ENCODE peak calls at places on chromosomes 7 and 10, in ten cellular contexts. Q is esophagus mucosa; B is stimulated activated naive CD8-positive, alpha-beta T cell treated with anti-CD3 and anti-CD28 coated beads, Interleukin-15, amount 100 ng/mL, for 72 hours; M is activated naive CD8-positive, alpha-beta T cell treated with anti-CD3 and anti-CD28 coated beads, Interleukin-2, amount 50 U/mL, for 24 hours; L is stimulated activated naive B cell treated with anti-CD40 and anti-IgM and Interleukin-4, amounts not matched to agents 10 μg/mL and 1 μg/mL and 100 μg/mL, for 72 hours; N is naive thymus-derived CD4-positive, alpha-beta T cell; F is HCT116; T is Panc1; X is lower lobe of right lung; U is CD8-positive, alpha-beta T cell. D is an unnamed sample.

GRCh38 chr10:110525349-110526260 is 27.9 kb downstream of the DUSP5 start:
- ATAC-seq in Q (peak; percentile 50), B (no peak), M (peak; percentile 18), L (no peak), N (no peak), F (peak; percentile 14), T (peak; percentile 23), X (no peak), U (no peak), D (peak; percentile 31)

GRCh38 chr7:35576037-35576573 is 118.8 kb downstream of the HERPUD2 start:
- ATAC-seq in Q (no peak), B (no peak), M (no peak), L (no peak), N (no peak), F (no peak), T (no peak), X (no peak), U (no peak), D (no peak)

GRCh38 chr10:60666221-60666620 is 112.1 kb upstream of the CDK1 start:
- ATAC-seq in Q (peak; percentile 92), B (peak; percentile 39), M (no peak), L (no peak), N (peak; percentile 80), F (no peak), T (no peak), X (peak; percentile 88), U (no peak), D (peak; percentile 79)

GRCh38 chr7:42214063-42214679 is 22.8 kb downstream of the GLI3 start:
- ATAC-seq in Q (no peak), B (no peak), M (no peak), L (no peak), N (no peak), F (no peak), T (no peak), X (no peak), U (no peak), D (no peak)

GRCh38 chr10:86389441-86390193 is 23.0 kb upstream of the GRID1 start:
- ATAC-seq in Q (peak; percentile 34), B (peak; percentile 75), M (peak; percentile 34), L (peak; percentile 56), N (peak; percentile 55), F (peak; percentile 37), T (peak; percentile 75), X (peak; percentile 77), U (peak; percentile 42), D (peak; percentile 68)

GRCh38 chr10:33196710-33197406 is 137.6 kb downstream of the NRP1 start:
- ATAC-seq in Q (no peak), B (no peak), M (no peak), L (no peak), N (no peak), F (no peak), T (no peak), X (peak; percentile 55), U (no peak), D (no peak)

GRCh38 chr10:118496525-118496924 is 98.9 kb downstream of the PRLHR start:
- ATAC-seq in Q (no peak), B (no peak), M (no peak), L (no peak), N (no peak), F (no peak), T (no peak), X (no peak), U (no peak), D (no peak)

GRCh38 chr7:44104880-44105771 is 981 bp downstream of the AEBP1 start:
- ATAC-seq in Q (no peak), B (peak; percentile 41), M (peak; percentile 42), L (peak; percentile 30), N (peak; percentile 24), F (no peak), T (peak; percentile 20), X (peak; percentile 3), U (peak; percentile 30), D (peak; percentile 17)

GRCh38 chr10:89916481-89916880 is 215.1 kb downstream of the KIF20B start:
- ATAC-seq in Q (no peak), B (no peak), M (no peak), L (no peak), N (no peak), F (no peak), T (no peak), X (no peak), U (no peak), D (no peak)

GRCh38 chr10:119055472-119055871 is 25.1 kb downstream of the EIF3A start:
- ATAC-seq in Q (no peak), B (no peak), M (no peak), L (no peak), N (no peak), F (no peak), T (no peak), X (no peak), U (no peak), D (no peak)

GRCh38 chr7:44985900-44986217 is 7.0 kb upstream of the MYO1G start:
- ATAC-seq in Q (no peak), B (no peak), M (no peak), L (no peak), N (peak; percentile 44), F (no peak), T (no peak), X (no peak), U (no peak), D (no peak)

GRCh38 chr7:106456339-106456738 is 171.6 kb upstream of the NAMPT start:
- ATAC-seq in Q (no peak), B (no peak), M (no peak), L (no peak), N (no peak), F (no peak), T (no peak), X (no peak), U (no peak), D (no peak)

GRCh38 chr10:50830066-50830465 is 55.4 kb downstream of the A1CF start:
- ATAC-seq in Q (no peak), B (no peak), M (no peak), L (no peak), N (no peak), F (no peak), T (no peak), X (no peak), U (no peak), D (no peak)

GRCh38 chr10:32939296-32940111 is 18.5 kb downstream of the ITGB1 start:
- ATAC-seq in Q (peak; percentile 28), B (peak; percentile 26), M (peak; percentile 30), L (no peak), N (no peak), F (no peak), T (no peak), X (peak; percentile 14), U (no peak), D (peak; percentile 36)

D was measured in activated T-helper 17 cell treated with anti-CD3 and anti-CD28 coated beads, Interleukin-2, amount 50 U/mL, for 72 hours.